ENCODE peak calls at places on chromosomes 16 and 17, in ten cellular contexts. D is transverse colon, T is K562, Y is adrenal gland, X is HCT116, I is sigmoid colon, V is heart left ventricle, F is stomach, G is testis, E is uterus. R is an unnamed sample.
A peak's percentile ranks its signal among the peaks of the same experiment; 100 is the strongest.

GRCh38 chr17:73772107-73772705 is 128.0 kb upstream of the SDK2 start:
- DNase-seq in D (no peak), T (no peak), Y (no peak), X (no peak), I (no peak), V (no peak), F (no peak), G (no peak), E (no peak), R (no peak)

GRCh38 chr17:77772461-77772897 is 186.0 kb upstream of the TNRC6C start:
- DNase-seq in D (peak; percentile 69), T (peak; percentile 89), Y (peak; percentile 35), X (peak; percentile 32), I (no peak), V (peak; percentile 82), F (peak; percentile 64), G (no peak), E (no peak), R (peak; percentile 32)

GRCh38 chr17:82595893-82596292 is 52.4 kb downstream of the WDR45B start:
- DNase-seq in D (peak; percentile 58), T (no peak), Y (no peak), X (no peak), I (no peak), V (no peak), F (no peak), G (no peak), E (no peak), R (no peak)

GRCh38 chr16:75222271-75222783 is 3.5 kb downstream of the CTRB1 start:
- DNase-seq in D (no peak), T (no peak), Y (peak; percentile 55), X (no peak), I (no peak), V (peak; percentile 36), F (no peak), G (peak; percentile 50), E (peak; percentile 22), R (no peak)

GRCh38 chr16:66937725-66938337 is 2.5 kb downstream of the CES2 start:
- DNase-seq in D (no peak), T (no peak), Y (no peak), X (no peak), I (no peak), V (peak; percentile 15), F (no peak), G (no peak), E (no peak), R (no peak)

GRCh38 chr16:57814896-57815295 is 12.6 kb upstream of the KIFC3 start:
- DNase-seq in D (no peak), T (no peak), Y (no peak), X (no peak), I (no peak), V (no peak), F (no peak), G (no peak), E (no peak), R (no peak)

GRCh38 chr16:57152096-57153093 is 33.4 kb downstream of the PSME3IP1 start:
- DNase-seq in D (no peak), T (no peak), Y (no peak), X (no peak), I (peak; percentile 41), V (no peak), F (no peak), G (peak; percentile 56), E (no peak), R (peak; percentile 39)

GRCh38 chr16:89358030-89359005 is 132.0 kb downstream of the ANKRD11 start:
- DNase-seq in D (peak; percentile 50), T (no peak), Y (no peak), X (no peak), I (no peak), V (no peak), F (no peak), G (no peak), E (no peak), R (no peak)

GRCh38 chr16:13453938-13454553 is 465.9 kb upstream of the ERCC4 start:
- DNase-seq in D (peak; percentile 9), T (peak; percentile 26), Y (no peak), X (peak; percentile 4), I (no peak), V (no peak), F (peak; percentile 33), G (peak; percentile 73), E (no peak), R (peak; percentile 19)

GRCh38 chr16:15798671-15799070 is 58.2 kb downstream of the MYH11 start:
- DNase-seq in D (no peak), T (no peak), Y (no peak), X (no peak), I (peak; percentile 56), V (no peak), F (no peak), G (no peak), E (no peak), R (no peak)

GRCh38 chr17:66441012-66441703 is 138.7 kb downstream of the PRKCA start:
- DNase-seq in D (no peak), T (no peak), Y (no peak), X (no peak), I (no peak), V (no peak), F (no peak), G (no peak), E (no peak), R (no peak)

DNA sequence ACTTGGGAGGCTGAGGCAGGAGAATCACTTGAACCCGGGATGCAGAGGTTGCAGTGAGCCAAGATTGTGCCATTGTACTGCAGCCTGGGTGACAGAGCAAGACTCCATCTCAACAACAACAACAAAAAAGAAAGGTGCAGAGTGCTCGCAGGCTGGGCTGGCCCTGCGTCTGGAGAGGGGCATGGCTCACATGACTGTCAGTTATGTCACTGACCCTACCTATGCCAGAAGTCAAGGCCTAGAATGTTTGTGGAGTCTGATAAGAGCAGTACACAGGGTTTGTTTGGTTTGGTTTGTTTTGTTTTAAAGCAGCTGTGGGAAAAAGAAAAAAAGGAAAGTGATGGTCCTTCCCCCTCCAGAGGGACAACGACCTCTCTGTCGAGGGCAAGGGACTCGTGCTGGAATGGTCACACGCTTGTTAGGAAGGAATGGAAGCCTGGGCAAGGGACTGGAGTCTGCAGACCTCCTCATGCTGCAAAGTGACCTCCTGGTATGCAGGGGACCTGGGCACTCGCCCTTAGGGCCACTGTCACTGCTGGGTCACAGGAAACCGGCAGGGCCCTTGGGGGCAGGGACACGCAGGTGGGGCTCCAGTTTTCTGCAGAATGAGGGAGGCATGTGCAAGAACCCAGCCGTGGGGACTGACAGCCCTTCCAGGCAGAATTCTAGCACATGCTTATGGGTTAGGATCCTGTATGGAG is 10.1 kb upstream of the OSGIN1 start:
- DNase-seq in D (no peak), T (no peak), Y (no peak), X (no peak), I (no peak), V (no peak), F (no peak), G (no peak), E (no peak), R (no peak)
- H3K27me3 ChIP-seq in D (no peaks in the 10 kb centered on the region), T (peaks cover 22% of the 10 kb centered on the region), Y (no peaks in the 10 kb centered on the region), X (no peaks in the 10 kb centered on the region), I (no peaks in the 10 kb centered on the region), V (no peaks in the 10 kb centered on the region), F (no peaks in the 10 kb centered on the region), G (no peaks in the 10 kb centered on the region), E (no peaks in the 10 kb centered on the region), R (no peaks in the 10 kb centered on the region)

GRCh38 chr17:5485270-5486205 is at the start of gene DERL2:
- DNase-seq in D (no peak), T (peak; percentile 56), Y (peak; percentile 55), X (no peak), I (no peak), V (no peak), F (no peak), G (peak; percentile 18), E (no peak), R (no peak)
- TF ChIP-seq POLR2A in D (no peak), T (no peak), Y (peak; percentile 25), X (peak; percentile 8), I (peak; percentile 34), V (no peak), F (no peak), G (no peak), E (peak; percentile 8), R (no peak)

GRCh38 chr16:86432691-86433090 is 77.6 kb upstream of the FOXF1 start:
- DNase-seq in D (peak; percentile 48), T (no peak), Y (no peak), X (no peak), I (peak; percentile 95), V (no peak), F (peak; percentile 32), G (no peak), E (no peak), R (no peak)
- H3K27me3 ChIP-seq in D (no peaks in the 10 kb centered on the region), T (peaks cover 17% of the 10 kb centered on the region), Y (no peaks in the 10 kb centered on the region), X (peaks cover 39% of the 10 kb centered on the region), I (no peaks in the 10 kb centered on the region), V (peaks cover 14% of the 10 kb centered on the region), F (no peaks in the 10 kb centered on the region), G (no peaks in the 10 kb centered on the region), E (no peaks in the 10 kb centered on the region), R (no peaks in the 10 kb centered on the region)

GRCh38 chr17:75271955-75272847 is 1.2 kb upstream of the MIF4GD start:
- DNase-seq in D (no peak), T (no peak), Y (peak; percentile 85), X (no peak), I (peak; percentile 86), V (peak; percentile 84), F (no peak), G (peak; percentile 61), E (no peak), R (no peak)

GRCh38 chr17:75272848-75273184 is 1.8 kb upstream of the MIF4GD start:
- DNase-seq in D (no peak), T (no peak), Y (no peak), X (no peak), I (no peak), V (no peak), F (no peak), G (no peak), E (no peak), R (no peak)

GRCh38 chr17:75270218-75270965 is 639 bp downstream of the MIF4GD start:
- DNase-seq in D (peak; percentile 78), T (peak; percentile 81), Y (peak; percentile 77), X (peak; percentile 69), I (peak; percentile 88), V (peak; percentile 74), F (peak; percentile 66), G (peak; percentile 69), E (peak; percentile 65), R (peak; percentile 74)

GRCh38 chr17:75270966-75271232 is at the start of gene MIF4GD:
- DNase-seq in D (no peak), T (no peak), Y (no peak), X (no peak), I (no peak), V (no peak), F (no peak), G (no peak), E (no peak), R (no peak)

DNA sequence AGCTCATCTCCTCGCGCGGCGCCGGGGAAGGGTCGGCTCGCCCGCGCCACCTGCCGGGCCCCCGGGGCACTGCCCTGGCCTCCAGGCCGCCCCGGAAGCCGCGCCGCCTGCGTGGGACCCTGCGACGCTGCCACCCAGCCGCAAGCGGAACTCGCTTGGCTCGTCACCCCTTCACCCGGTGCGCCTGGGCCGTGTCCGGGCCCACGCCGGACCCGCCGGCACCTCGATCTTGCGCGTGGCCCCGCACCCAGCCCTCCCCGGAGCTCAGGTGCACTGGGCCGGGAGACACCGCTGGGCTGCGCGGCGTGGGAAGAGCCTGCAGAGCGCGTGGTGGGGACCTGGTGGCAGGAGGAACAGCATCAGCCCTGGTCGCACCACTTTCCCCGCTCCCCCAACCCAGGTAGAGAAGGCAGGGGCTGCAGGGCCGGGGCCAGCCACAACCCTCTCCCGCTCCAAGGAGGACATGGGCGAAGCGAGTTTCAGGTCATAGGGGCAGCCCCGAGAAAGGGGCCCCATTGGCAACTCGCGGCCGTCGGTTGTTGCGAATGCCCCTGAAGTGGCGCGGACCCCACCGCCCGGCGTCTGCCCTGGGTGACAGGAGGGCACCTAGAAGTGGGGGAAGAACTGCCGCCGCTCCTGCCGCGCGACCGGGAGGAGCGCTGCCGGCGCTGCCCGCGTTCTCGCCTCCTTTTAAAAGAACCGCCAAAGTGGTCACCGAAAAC is 363 bp upstream of the MIF4GD start:
- DNase-seq in D (peak; percentile 87), T (peak; percentile 96), Y (peak; percentile 70), X (no peak), I (peak; percentile 86), V (peak; percentile 86), F (peak; percentile 87), G (peak; percentile 84), E (peak; percentile 62), R (peak; percentile 78)
- TF ChIP-seq POLR2A in D (peak; percentile 38), T (peak; percentile 73), Y (no peak), X (peak; percentile 79), I (no peak), V (no peak), F (no peak), G (no peak), E (peak; percentile 42), R (no peak)